ENCODE peak calls at places on chromosomes 7 and 10, in six cellular contexts. I, C, M, J, R and W are unnamed samples.

GRCh38 chr10:124701435-124701834 is 42.7 kb downstream of the FAM53B start:
- DNase-seq in I (no peak), C (peak; percentile 37), M (peak; percentile 97), J (peak; percentile 71), R (peak; percentile 37), W (peak; percentile 93)

GRCh38 chr7:137681657-137682562 is 164.9 kb downstream of the DGKI start:
- DNase-seq in I (no peak), C (no peak), M (no peak), J (no peak), R (no peak), W (no peak)

GRCh38 chr7:154388999-154389398 is 336.8 kb downstream of the DPP6 start:
- DNase-seq in I (no peak), C (no peak), M (no peak), J (no peak), R (no peak), W (no peak)

GRCh38 chr10:65670087-65670486 is 1255.7 kb upstream of the LRRTM3 start:
- DNase-seq in I (no peak), C (no peak), M (no peak), J (no peak), R (no peak), W (no peak)

GRCh38 chr10:5457741-5458140 is 41.6 kb downstream of the CALML5 start:
- DNase-seq in I (no peak), C (no peak), M (no peak), J (no peak), R (no peak), W (no peak)

GRCh38 chr10:4546500-4546899 is 279.5 kb upstream of the AKR1E2 start:
- DNase-seq in I (peak; percentile 9), C (no peak), M (no peak), J (no peak), R (no peak), W (no peak)

GRCh38 chr7:124781907-124782306 is 16.3 kb upstream of the GPR37 start:
- DNase-seq in I (no peak), C (no peak), M (no peak), J (no peak), R (no peak), W (no peak)

GRCh38 chr7:13257661-13258060 is 570.2 kb downstream of the ARL4A start:
- DNase-seq in I (no peak), C (no peak), M (no peak), J (no peak), R (no peak), W (no peak)

GRCh38 chr10:61905837-61906236 is 4.3 kb downstream of the ARID5B start:
- DNase-seq in I (no peak), C (no peak), M (no peak), J (no peak), R (no peak), W (no peak)

GRCh38 chr10:125691160-125691981 is 8.4 kb upstream of the TEX36 start:
- DNase-seq in I (no peak), C (no peak), M (no peak), J (no peak), R (no peak), W (no peak)

GRCh38 chr10:114876602-114877300 is 55.2 kb downstream of the FHIP2A start:
- DNase-seq in I (peak; percentile 25), C (no peak), M (peak; percentile 66), J (peak; percentile 70), R (no peak), W (peak; percentile 68)

GRCh38 chr10:26780793-26781601 is 79.8 kb downstream of the ABI1 start:
- DNase-seq in I (peak; percentile 3), C (no peak), M (no peak), J (no peak), R (no peak), W (no peak)